ENCODE peak calls at places on chromosome 11, in five cellular contexts. One of them, this sample, is unnamed.

GRCh38 chr11:15714641-15715399 is 600.1 kb downstream of the INSC start:
- DNase-seq in naive thymus-derived CD8-positive, alpha-beta T cell: no peak
- DNase-seq in Daoy: no peak
- DNase-seq in pulmonary artery endothelial cell: no peak
- DNase-seq in HTR-8/SVneo: no peak
- DNase-seq in this sample: no peak

GRCh38 chr11:65185869-65186341 is 4.2 kb downstream of the CAPN1 start:
- DNase-seq in naive thymus-derived CD8-positive, alpha-beta T cell: no peak
- DNase-seq in Daoy: no peak
- DNase-seq in pulmonary artery endothelial cell: no peak
- DNase-seq in HTR-8/SVneo: no peak
- DNase-seq in this sample: no peak

GRCh38 chr11:95790933-95791247 is 592 bp downstream of the CEP57 start:
- DNase-seq in naive thymus-derived CD8-positive, alpha-beta T cell: no peak
- DNase-seq in Daoy: peak
- DNase-seq in pulmonary artery endothelial cell: peak
- DNase-seq in HTR-8/SVneo: peak
- DNase-seq in this sample: peak

GRCh38 chr11:22680628-22681027 is 14.2 kb downstream of the GAS2 start:
- DNase-seq in naive thymus-derived CD8-positive, alpha-beta T cell: no peak
- DNase-seq in Daoy: no peak
- DNase-seq in pulmonary artery endothelial cell: no peak
- DNase-seq in HTR-8/SVneo: no peak
- DNase-seq in this sample: no peak

GRCh38 chr11:130649749-130650275 is 201.4 kb downstream of the ADAMTS15 start:
- DNase-seq in naive thymus-derived CD8-positive, alpha-beta T cell: no peak
- DNase-seq in Daoy: no peak
- DNase-seq in pulmonary artery endothelial cell: no peak
- DNase-seq in HTR-8/SVneo: no peak
- DNase-seq in this sample: no peak

GRCh38 chr11:72338741-72339140 is 94.8 kb upstream of the PHOX2A start:
- DNase-seq in naive thymus-derived CD8-positive, alpha-beta T cell: no peak
- DNase-seq in Daoy: no peak
- DNase-seq in pulmonary artery endothelial cell: no peak
- DNase-seq in HTR-8/SVneo: no peak
- DNase-seq in this sample: no peak

GRCh38 chr11:105071060-105071732 is 26.1 kb upstream of the CARD16 start:
- DNase-seq in naive thymus-derived CD8-positive, alpha-beta T cell: no peak
- DNase-seq in Daoy: no peak
- DNase-seq in pulmonary artery endothelial cell: no peak
- DNase-seq in HTR-8/SVneo: no peak
- DNase-seq in this sample: no peak

GRCh38 chr11:128522943-128523518 is 64.3 kb downstream of the ETS1 start:
- DNase-seq in naive thymus-derived CD8-positive, alpha-beta T cell: peak
- DNase-seq in Daoy: peak
- DNase-seq in pulmonary artery endothelial cell: no peak
- DNase-seq in HTR-8/SVneo: no peak
- DNase-seq in this sample: no peak

This sample was measured in brain pericyte.